ENCODE peak calls at places on chromosomes 6 and 20, in nine cellular contexts. One of them, this sample, is unnamed.

GRCh38 chr20:54167909-54168872 is 5.6 kb downstream of the CYP24A1 start:
- DNase-seq in RWPE1: peak; percentile 87
- DNase-seq in naive B cell: no peak
- DNase-seq in hepatic stellate cell: no peak
- DNase-seq in NCI-H460: no peak
- DNase-seq in T-cell: no peak
- DNase-seq in nephron progenitor cell: no peak
- DNase-seq in T-helper 1 cell: no peak
- DNase-seq in Peyer's patch: no peak
- DNase-seq in this sample: no peak

GRCh38 chr20:25245461-25245860 is 2.4 kb upstream of the PYGB start:
- DNase-seq in Peyer's patch: no peak
- DNase-seq in T-helper 1 cell: no peak
- DNase-seq in NCI-H460: no peak
- DNase-seq in T-cell: no peak
- DNase-seq in nephron progenitor cell: no peak
- DNase-seq in naive B cell: no peak
- DNase-seq in hepatic stellate cell: no peak
- DNase-seq in RWPE1: no peak
- DNase-seq in this sample: no peak

GRCh38 chr20:62953839-62954703 is 1.6 kb downstream of the SLC17A9 start:
- DNase-seq in nephron progenitor cell: peak; percentile 71
- DNase-seq in T-helper 1 cell: peak; percentile 55
- DNase-seq in Peyer's patch: peak; percentile 94
- DNase-seq in naive B cell: peak; percentile 92
- DNase-seq in T-cell: peak; percentile 75
- DNase-seq in RWPE1: no peak
- DNase-seq in NCI-H460: peak; percentile 67
- DNase-seq in hepatic stellate cell: peak; percentile 90
- DNase-seq in this sample: peak; percentile 65

GRCh38 chr6:50655848-50656453 is 57.4 kb upstream of the TFAP2D start:
- DNase-seq in naive B cell: no peak
- DNase-seq in nephron progenitor cell: no peak
- DNase-seq in hepatic stellate cell: no peak
- DNase-seq in NCI-H460: peak; percentile 4
- DNase-seq in T-cell: no peak
- DNase-seq in Peyer's patch: peak; percentile 45
- DNase-seq in RWPE1: peak; percentile 10
- DNase-seq in T-helper 1 cell: no peak
- DNase-seq in this sample: no peak

GRCh38 chr20:24461848-24462247 is 7.6 kb upstream of the SYNDIG1 start:
- DNase-seq in naive B cell: no peak
- DNase-seq in nephron progenitor cell: no peak
- DNase-seq in Peyer's patch: no peak
- DNase-seq in RWPE1: no peak
- DNase-seq in T-helper 1 cell: no peak
- DNase-seq in T-cell: no peak
- DNase-seq in hepatic stellate cell: no peak
- DNase-seq in NCI-H460: no peak
- DNase-seq in this sample: no peak

GRCh38 chr6:26270903-26271639 is 93.9 kb upstream of the BTN3A2 start:
- DNase-seq in T-cell: peak; percentile 81
- DNase-seq in NCI-H460: no peak
- DNase-seq in T-helper 1 cell: peak; percentile 58
- DNase-seq in hepatic stellate cell: peak; percentile 89
- DNase-seq in Peyer's patch: peak; percentile 88
- DNase-seq in RWPE1: peak; percentile 97
- DNase-seq in naive B cell: peak; percentile 80
- DNase-seq in nephron progenitor cell: peak; percentile 74
- DNase-seq in this sample: peak; percentile 79

GRCh38 chr6:157535354-157536217 is 154.6 kb downstream of the ZDHHC14 start:
- DNase-seq in naive B cell: no peak
- DNase-seq in RWPE1: peak; percentile 65
- DNase-seq in hepatic stellate cell: no peak
- DNase-seq in NCI-H460: no peak
- DNase-seq in Peyer's patch: no peak
- DNase-seq in nephron progenitor cell: no peak
- DNase-seq in T-cell: no peak
- DNase-seq in T-helper 1 cell: no peak
- DNase-seq in this sample: peak; percentile 22

GRCh38 chr6:40302856-40303449 is 284.2 kb downstream of the LRFN2 start:
- DNase-seq in T-helper 1 cell: no peak
- DNase-seq in Peyer's patch: no peak
- DNase-seq in NCI-H460: no peak
- DNase-seq in RWPE1: no peak
- DNase-seq in hepatic stellate cell: no peak
- DNase-seq in nephron progenitor cell: no peak
- DNase-seq in T-cell: no peak
- DNase-seq in naive B cell: no peak
- DNase-seq in this sample: no peak

GRCh38 chr6:72466971-72467566 is 154.8 kb upstream of the KCNQ5 start:
- DNase-seq in RWPE1: no peak
- DNase-seq in Peyer's patch: no peak
- DNase-seq in nephron progenitor cell: no peak
- DNase-seq in hepatic stellate cell: no peak
- DNase-seq in NCI-H460: no peak
- DNase-seq in naive B cell: no peak
- DNase-seq in T-cell: no peak
- DNase-seq in T-helper 1 cell: no peak
- DNase-seq in this sample: no peak

GRCh38 chr6:149194815-149195558 is 122.5 kb upstream of the TAB2 start:
- DNase-seq in naive B cell: no peak
- DNase-seq in T-cell: no peak
- DNase-seq in Peyer's patch: no peak
- DNase-seq in hepatic stellate cell: no peak
- DNase-seq in T-helper 1 cell: no peak
- DNase-seq in NCI-H460: no peak
- DNase-seq in RWPE1: no peak
- DNase-seq in nephron progenitor cell: no peak
- DNase-seq in this sample: no peak

GRCh38 chr6:31877125-31877650 is 1.6 kb downstream of the SLC44A4 start:
- DNase-seq in T-helper 1 cell: no peak
- DNase-seq in Peyer's patch: peak; percentile 73
- DNase-seq in hepatic stellate cell: no peak
- DNase-seq in nephron progenitor cell: no peak
- DNase-seq in T-cell: no peak
- DNase-seq in RWPE1: no peak
- DNase-seq in NCI-H460: no peak
- DNase-seq in naive B cell: no peak
- DNase-seq in this sample: no peak

GRCh38 chr6:6918216-6918983 is 189.4 kb upstream of the RREB1 start:
- DNase-seq in RWPE1: peak; percentile 38
- DNase-seq in Peyer's patch: peak; percentile 35
- DNase-seq in T-cell: no peak
- DNase-seq in hepatic stellate cell: no peak
- DNase-seq in T-helper 1 cell: no peak
- DNase-seq in nephron progenitor cell: no peak
- DNase-seq in naive B cell: no peak
- DNase-seq in NCI-H460: peak; percentile 30
- DNase-seq in this sample: peak; percentile 24

GRCh38 chr6:14459315-14459714 is 341.7 kb downstream of the CD83 start:
- DNase-seq in NCI-H460: no peak
- DNase-seq in naive B cell: no peak
- DNase-seq in RWPE1: no peak
- DNase-seq in hepatic stellate cell: no peak
- DNase-seq in T-cell: no peak
- DNase-seq in Peyer's patch: no peak
- DNase-seq in T-helper 1 cell: no peak
- DNase-seq in nephron progenitor cell: no peak
- DNase-seq in this sample: no peak

GRCh38 chr20:38054647-38055046 is 21.1 kb downstream of the RPRD1B start:
- DNase-seq in nephron progenitor cell: no peak
- DNase-seq in T-cell: no peak
- DNase-seq in naive B cell: no peak
- DNase-seq in T-helper 1 cell: no peak
- DNase-seq in Peyer's patch: no peak
- DNase-seq in RWPE1: no peak
- DNase-seq in NCI-H460: no peak
- DNase-seq in hepatic stellate cell: no peak
- DNase-seq in this sample: no peak

GRCh38 chr20:35290186-35290886 is 1.9 kb downstream of the FAM83C start:
- DNase-seq in Peyer's patch: no peak
- DNase-seq in NCI-H460: no peak
- DNase-seq in nephron progenitor cell: no peak
- DNase-seq in hepatic stellate cell: no peak
- DNase-seq in RWPE1: no peak
- DNase-seq in T-cell: no peak
- DNase-seq in T-helper 1 cell: no peak
- DNase-seq in naive B cell: no peak
- DNase-seq in this sample: no peak

GRCh38 chr6:154218787-154219186 is 137.8 kb downstream of the IPCEF1 start:
- DNase-seq in T-helper 1 cell: no peak
- DNase-seq in NCI-H460: no peak
- DNase-seq in nephron progenitor cell: no peak
- DNase-seq in RWPE1: no peak
- DNase-seq in naive B cell: no peak
- DNase-seq in hepatic stellate cell: no peak
- DNase-seq in T-cell: no peak
- DNase-seq in Peyer's patch: no peak
- DNase-seq in this sample: no peak

GRCh38 chr6:108732101-108732870 is 115.9 kb upstream of the ARMC2 start:
- DNase-seq in hepatic stellate cell: peak; percentile 53
- DNase-seq in T-helper 1 cell: no peak
- DNase-seq in nephron progenitor cell: no peak
- DNase-seq in Peyer's patch: peak; percentile 84
- DNase-seq in NCI-H460: no peak
- DNase-seq in naive B cell: no peak
- DNase-seq in T-cell: no peak
- DNase-seq in RWPE1: peak; percentile 74
- DNase-seq in this sample: no peak

GRCh38 chr20:63942250-63943006 is 13.8 kb downstream of the UCKL1 start:
- DNase-seq in naive B cell: no peak
- DNase-seq in T-cell: no peak
- DNase-seq in Peyer's patch: peak; percentile 71
- DNase-seq in nephron progenitor cell: peak; percentile 63
- DNase-seq in NCI-H460: peak; percentile 75
- DNase-seq in T-helper 1 cell: peak; percentile 32
- DNase-seq in hepatic stellate cell: no peak
- DNase-seq in RWPE1: peak; percentile 79
- DNase-seq in this sample: peak; percentile 54

GRCh38 chr20:50110141-50111047 is 2.6 kb downstream of the UBE2V1 start:
- DNase-seq in hepatic stellate cell: no peak
- DNase-seq in nephron progenitor cell: no peak
- DNase-seq in NCI-H460: no peak
- DNase-seq in Peyer's patch: peak; percentile 80
- DNase-seq in naive B cell: peak; percentile 54
- DNase-seq in T-cell: peak; percentile 57
- DNase-seq in T-helper 1 cell: peak; percentile 15
- DNase-seq in RWPE1: no peak
- DNase-seq in this sample: peak; percentile 34

GRCh38 chr6:126127662-126128061 is 141.3 kb downstream of the TRMT11 start:
- DNase-seq in nephron progenitor cell: no peak
- DNase-seq in RWPE1: no peak
- DNase-seq in T-helper 1 cell: no peak
- DNase-seq in hepatic stellate cell: no peak
- DNase-seq in NCI-H460: no peak
- DNase-seq in naive B cell: no peak
- DNase-seq in Peyer's patch: no peak
- DNase-seq in T-cell: no peak
- DNase-seq in this sample: no peak